ENCODE peak calls at places on chromosome 15, in seven cellular contexts. One of them, this sample, is unnamed. For H3K9me3, the result is how much of the 10 kb centered on the place peaks cover.

GRCh38 chr15:60426870-60427528 is 29.2 kb upstream of the ANXA2 start:
- DNase-seq in heart left ventricle: no peak
- DNase-seq in vagina: no peak
- DNase-seq in adrenal gland: no peak
- DNase-seq in body of pancreas: no peak
- DNase-seq in MM.1S: no peak
- DNase-seq in endodermal cell: no peak
- DNase-seq in this sample: no peak

GRCh38 chr15:94083467-94083991 is 147.8 kb upstream of the MCTP2 start:
- DNase-seq in endodermal cell: no peak
- DNase-seq in MM.1S: no peak
- DNase-seq in heart left ventricle: no peak
- DNase-seq in adrenal gland: peak
- DNase-seq in body of pancreas: no peak
- DNase-seq in vagina: peak
- DNase-seq in this sample: no peak

GRCh38 chr15:57237282-57237642 is 139.0 kb upstream of the CGNL1 start:
- DNase-seq in body of pancreas: no peak
- DNase-seq in vagina: no peak
- DNase-seq in MM.1S: no peak
- DNase-seq in heart left ventricle: no peak
- DNase-seq in adrenal gland: no peak
- DNase-seq in endodermal cell: no peak
- DNase-seq in this sample: no peak

GRCh38 chr15:92653836-92654524 is 1.6 kb downstream of the FAM174B start:
- DNase-seq in endodermal cell: peak
- DNase-seq in vagina: peak
- DNase-seq in MM.1S: peak
- DNase-seq in adrenal gland: peak
- DNase-seq in heart left ventricle: peak
- DNase-seq in body of pancreas: peak
- DNase-seq in this sample: no peak

GRCh38 chr15:32889189-32889588 is 171.4 kb downstream of the GREM1 start:
- DNase-seq in MM.1S: no peak
- DNase-seq in adrenal gland: no peak
- DNase-seq in body of pancreas: no peak
- DNase-seq in endodermal cell: no peak
- DNase-seq in vagina: no peak
- DNase-seq in heart left ventricle: no peak
- DNase-seq in this sample: no peak

GRCh38 chr15:39944711-39945110 is 10.8 kb downstream of the EIF2AK4 start:
- DNase-seq in heart left ventricle: no peak
- DNase-seq in endodermal cell: no peak
- DNase-seq in adrenal gland: no peak
- DNase-seq in vagina: no peak
- DNase-seq in body of pancreas: no peak
- DNase-seq in MM.1S: no peak
- DNase-seq in this sample: no peak

GRCh38 chr15:90650117-90650955 is 66.8 kb upstream of the BLM start:
- DNase-seq in vagina: no peak
- DNase-seq in body of pancreas: no peak
- DNase-seq in MM.1S: no peak
- DNase-seq in endodermal cell: no peak
- DNase-seq in adrenal gland: no peak
- DNase-seq in heart left ventricle: no peak
- DNase-seq in this sample: no peak

GRCh38 chr15:76196949-76197315 is 114.3 kb downstream of the ETFA start:
- DNase-seq in endodermal cell: no peak
- DNase-seq in adrenal gland: peak
- DNase-seq in body of pancreas: peak
- DNase-seq in heart left ventricle: no peak
- DNase-seq in MM.1S: no peak
- DNase-seq in vagina: no peak
- DNase-seq in this sample: no peak

GRCh38 chr15:66848116-66848515 is 146.1 kb downstream of the SMAD6 start:
- DNase-seq in MM.1S: no peak
- DNase-seq in adrenal gland: no peak
- DNase-seq in endodermal cell: peak
- DNase-seq in body of pancreas: no peak
- DNase-seq in vagina: peak
- DNase-seq in heart left ventricle: peak
- DNase-seq in this sample: no peak

GRCh38 chr15:70268698-70269251 is 171.1 kb upstream of the TLE3 start:
- DNase-seq in endodermal cell: no peak
- DNase-seq in vagina: no peak
- DNase-seq in heart left ventricle: no peak
- DNase-seq in MM.1S: no peak
- DNase-seq in body of pancreas: no peak
- DNase-seq in adrenal gland: no peak
- DNase-seq in this sample: no peak

GRCh38 chr15:31091531-31091930 is 10.0 kb downstream of the TRPM1 start:
- DNase-seq in adrenal gland: no peak
- DNase-seq in endodermal cell: no peak
- DNase-seq in vagina: no peak
- DNase-seq in body of pancreas: no peak
- DNase-seq in heart left ventricle: no peak
- DNase-seq in MM.1S: no peak
- DNase-seq in this sample: no peak

GRCh38 chr15:74317820-74318375 is 49.5 kb downstream of the CYP11A1 start:
- DNase-seq in endodermal cell: no peak
- DNase-seq in body of pancreas: peak
- DNase-seq in vagina: no peak
- DNase-seq in heart left ventricle: peak
- DNase-seq in adrenal gland: peak
- DNase-seq in MM.1S: no peak
- DNase-seq in this sample: no peak

GRCh38 chr15:24916305-24917009 is 38.3 kb upstream of the SNRPN start:
- DNase-seq in vagina: no peak
- DNase-seq in endodermal cell: no peak
- DNase-seq in heart left ventricle: no peak
- DNase-seq in adrenal gland: no peak
- DNase-seq in MM.1S: peak
- DNase-seq in body of pancreas: no peak
- DNase-seq in this sample: no peak
- H3K9me3 ChIP-seq in vagina: under half
- H3K9me3 ChIP-seq in endodermal cell: under half
- H3K9me3 ChIP-seq in heart left ventricle: under half
- H3K9me3 ChIP-seq in adrenal gland: under half
- H3K9me3 ChIP-seq in MM.1S: under half
- H3K9me3 ChIP-seq in body of pancreas: under half
- H3K9me3 ChIP-seq in this sample: under half

GRCh38 chr15:56208641-56209155 is 35.0 kb downstream of the RFX7 start:
- DNase-seq in vagina: no peak
- DNase-seq in MM.1S: no peak
- DNase-seq in adrenal gland: no peak
- DNase-seq in body of pancreas: no peak
- DNase-seq in endodermal cell: no peak
- DNase-seq in heart left ventricle: no peak
- DNase-seq in this sample: no peak

GRCh38 chr15:56215769-56216168 is 27.9 kb downstream of the RFX7 start:
- DNase-seq in heart left ventricle: no peak
- DNase-seq in endodermal cell: peak
- DNase-seq in vagina: no peak
- DNase-seq in MM.1S: no peak
- DNase-seq in adrenal gland: no peak
- DNase-seq in body of pancreas: no peak
- DNase-seq in this sample: no peak

GRCh38 chr15:56208185-56208584 is 35.5 kb downstream of the RFX7 start:
- DNase-seq in vagina: no peak
- DNase-seq in endodermal cell: no peak
- DNase-seq in adrenal gland: no peak
- DNase-seq in MM.1S: no peak
- DNase-seq in heart left ventricle: no peak
- DNase-seq in body of pancreas: no peak
- DNase-seq in this sample: no peak

GRCh38 chr15:56211064-56211463 is 32.6 kb downstream of the RFX7 start:
- DNase-seq in vagina: no peak
- DNase-seq in endodermal cell: no peak
- DNase-seq in body of pancreas: no peak
- DNase-seq in heart left ventricle: no peak
- DNase-seq in adrenal gland: no peak
- DNase-seq in MM.1S: no peak
- DNase-seq in this sample: no peak

GRCh38 chr15:56211960-56212550 is 31.6 kb downstream of the RFX7 start:
- DNase-seq in endodermal cell: no peak
- DNase-seq in vagina: no peak
- DNase-seq in heart left ventricle: no peak
- DNase-seq in adrenal gland: no peak
- DNase-seq in MM.1S: no peak
- DNase-seq in body of pancreas: no peak
- DNase-seq in this sample: no peak
- H3K9me3 ChIP-seq in endodermal cell: under half
- H3K9me3 ChIP-seq in vagina: under half
- H3K9me3 ChIP-seq in heart left ventricle: under half
- H3K9me3 ChIP-seq in adrenal gland: under half
- H3K9me3 ChIP-seq in MM.1S: under half
- H3K9me3 ChIP-seq in body of pancreas: under half
- H3K9me3 ChIP-seq in this sample: under half

GRCh38 chr15:26394801-26395200 is 378.1 kb downstream of the GABRB3 start:
- DNase-seq in adrenal gland: no peak
- DNase-seq in vagina: no peak
- DNase-seq in body of pancreas: no peak
- DNase-seq in heart left ventricle: peak
- DNase-seq in endodermal cell: no peak
- DNase-seq in MM.1S: no peak
- DNase-seq in this sample: no peak
- H3K9me3 ChIP-seq in adrenal gland: under half
- H3K9me3 ChIP-seq in vagina: under half
- H3K9me3 ChIP-seq in body of pancreas: under half
- H3K9me3 ChIP-seq in heart left ventricle: under half
- H3K9me3 ChIP-seq in endodermal cell: under half
- H3K9me3 ChIP-seq in MM.1S: under half
- H3K9me3 ChIP-seq in this sample: under half

GRCh38 chr15:25235391-25235790 is 203.4 kb downstream of the UBE3A start:
- DNase-seq in heart left ventricle: no peak
- DNase-seq in adrenal gland: no peak
- DNase-seq in endodermal cell: no peak
- DNase-seq in MM.1S: no peak
- DNase-seq in body of pancreas: no peak
- DNase-seq in vagina: no peak
- DNase-seq in this sample: no peak
- H3K9me3 ChIP-seq in heart left ventricle: under half
- H3K9me3 ChIP-seq in adrenal gland: under half
- H3K9me3 ChIP-seq in endodermal cell: under half
- H3K9me3 ChIP-seq in MM.1S: under half
- H3K9me3 ChIP-seq in body of pancreas: under half
- H3K9me3 ChIP-seq in vagina: under half
- H3K9me3 ChIP-seq in this sample: under half

GRCh38 chr15:49606594-49606993 is 14.0 kb downstream of the FAM227B start:
- DNase-seq in MM.1S: no peak
- DNase-seq in vagina: no peak
- DNase-seq in body of pancreas: no peak
- DNase-seq in heart left ventricle: no peak
- DNase-seq in adrenal gland: no peak
- DNase-seq in endodermal cell: no peak
- DNase-seq in this sample: no peak

GRCh38 chr15:49604625-49605409 is 15.8 kb downstream of the FAM227B start:
- DNase-seq in body of pancreas: no peak
- DNase-seq in MM.1S: no peak
- DNase-seq in vagina: no peak
- DNase-seq in endodermal cell: no peak
- DNase-seq in heart left ventricle: no peak
- DNase-seq in adrenal gland: no peak
- DNase-seq in this sample: no peak

GRCh38 chr15:49610166-49610918 is 10.3 kb downstream of the FAM227B start:
- DNase-seq in MM.1S: no peak
- DNase-seq in endodermal cell: no peak
- DNase-seq in heart left ventricle: no peak
- DNase-seq in adrenal gland: no peak
- DNase-seq in body of pancreas: no peak
- DNase-seq in vagina: no peak
- DNase-seq in this sample: no peak

GRCh38 chr15:49605588-49605987 is 15.0 kb downstream of the FAM227B start:
- DNase-seq in body of pancreas: no peak
- DNase-seq in heart left ventricle: no peak
- DNase-seq in adrenal gland: no peak
- DNase-seq in MM.1S: no peak
- DNase-seq in endodermal cell: no peak
- DNase-seq in vagina: no peak
- DNase-seq in this sample: peak
- H3K9me3 ChIP-seq in body of pancreas: under half
- H3K9me3 ChIP-seq in heart left ventricle: under half
- H3K9me3 ChIP-seq in adrenal gland: under half
- H3K9me3 ChIP-seq in MM.1S: under half
- H3K9me3 ChIP-seq in endodermal cell: under half
- H3K9me3 ChIP-seq in vagina: under half
- H3K9me3 ChIP-seq in this sample: under half

GRCh38 chr15:25092661-25093060 is 137.9 kb downstream of the SNRPN start:
- DNase-seq in adrenal gland: no peak
- DNase-seq in MM.1S: no peak
- DNase-seq in body of pancreas: no peak
- DNase-seq in endodermal cell: peak
- DNase-seq in vagina: no peak
- DNase-seq in heart left ventricle: no peak
- DNase-seq in this sample: no peak

GRCh38 chr15:25093455-25094029 is 138.8 kb downstream of the SNRPN start:
- DNase-seq in MM.1S: no peak
- DNase-seq in heart left ventricle: no peak
- DNase-seq in endodermal cell: peak
- DNase-seq in vagina: peak
- DNase-seq in body of pancreas: no peak
- DNase-seq in adrenal gland: no peak
- DNase-seq in this sample: no peak

GRCh38 chr15:25094519-25094918 is 139.7 kb downstream of the SNRPN start:
- DNase-seq in adrenal gland: no peak
- DNase-seq in endodermal cell: peak
- DNase-seq in MM.1S: no peak
- DNase-seq in heart left ventricle: no peak
- DNase-seq in vagina: no peak
- DNase-seq in body of pancreas: no peak
- DNase-seq in this sample: no peak

GRCh38 chr15:25095179-25095578 is 140.4 kb downstream of the SNRPN start:
- DNase-seq in heart left ventricle: no peak
- DNase-seq in vagina: no peak
- DNase-seq in MM.1S: no peak
- DNase-seq in body of pancreas: no peak
- DNase-seq in endodermal cell: no peak
- DNase-seq in adrenal gland: no peak
- DNase-seq in this sample: no peak

GRCh38 chr15:25094066-25094465 is 139.3 kb downstream of the SNRPN start:
- DNase-seq in vagina: peak
- DNase-seq in MM.1S: no peak
- DNase-seq in adrenal gland: no peak
- DNase-seq in endodermal cell: peak
- DNase-seq in heart left ventricle: no peak
- DNase-seq in body of pancreas: no peak
- DNase-seq in this sample: no peak
- H3K9me3 ChIP-seq in vagina: under half
- H3K9me3 ChIP-seq in MM.1S: under half
- H3K9me3 ChIP-seq in adrenal gland: under half
- H3K9me3 ChIP-seq in endodermal cell: under half
- H3K9me3 ChIP-seq in heart left ventricle: under half
- H3K9me3 ChIP-seq in body of pancreas: half or more
- H3K9me3 ChIP-seq in this sample: under half

GRCh38 chr15:95698230-95698629 is 632.3 kb upstream of the NR2F2 start:
- DNase-seq in vagina: no peak
- DNase-seq in heart left ventricle: no peak
- DNase-seq in body of pancreas: no peak
- DNase-seq in MM.1S: no peak
- DNase-seq in endodermal cell: no peak
- DNase-seq in adrenal gland: no peak
- DNase-seq in this sample: no peak
- H3K9me3 ChIP-seq in vagina: under half
- H3K9me3 ChIP-seq in heart left ventricle: under half
- H3K9me3 ChIP-seq in body of pancreas: under half
- H3K9me3 ChIP-seq in MM.1S: under half
- H3K9me3 ChIP-seq in endodermal cell: under half
- H3K9me3 ChIP-seq in adrenal gland: under half
- H3K9me3 ChIP-seq in this sample: under half

GRCh38 chr15:20341901-20342605 is 199.5 kb downstream of the GOLGA6L6 start:
- DNase-seq in MM.1S: peak
- DNase-seq in body of pancreas: peak
- DNase-seq in endodermal cell: peak
- DNase-seq in heart left ventricle: peak
- DNase-seq in vagina: peak
- DNase-seq in adrenal gland: peak
- DNase-seq in this sample: no peak
- H3K9me3 ChIP-seq in MM.1S: under half
- H3K9me3 ChIP-seq in body of pancreas: under half
- H3K9me3 ChIP-seq in endodermal cell: half or more
- H3K9me3 ChIP-seq in heart left ventricle: under half
- H3K9me3 ChIP-seq in vagina: under half
- H3K9me3 ChIP-seq in adrenal gland: under half
- H3K9me3 ChIP-seq in this sample: under half